ENCODE peak calls at places on chromosome 4, in five cellular contexts. E, J, S, U and Q are unnamed samples.

GRCh38 chr4:182144621-182145359 is 98.4 kb upstream of the TENM3 start:
- DNase-seq in E (no peak), J (no peak), S (no peak), U (no peak), Q (no peak)

GRCh38 chr4:140448162-140448561 is 20.7 kb upstream of the CLGN start:
- DNase-seq in E (no peak), J (no peak), S (no peak), U (no peak), Q (no peak)

GRCh38 chr4:128461300-128462103 is 173.9 kb upstream of the PGRMC2 start:
- DNase-seq in E (no peak), J (peak), S (no peak), U (no peak), Q (no peak)

GRCh38 chr4:165005352-165005751 is 26.4 kb upstream of the TRIM60 start:
- DNase-seq in E (no peak), J (no peak), S (no peak), U (no peak), Q (no peak)

GRCh38 chr4:78299565-78299972 is 242.4 kb downstream of the FRAS1 start:
- DNase-seq in E (no peak), J (peak), S (no peak), U (no peak), Q (no peak)

GRCh38 chr4:39446483-39446841 is 12.3 kb downstream of the RPL9 start:
- DNase-seq in E (no peak), J (no peak), S (no peak), U (no peak), Q (no peak)

GRCh38 chr4:98614655-98615054 is 43.8 kb downstream of the TSPAN5 start:
- DNase-seq in E (no peak), J (no peak), S (no peak), U (no peak), Q (no peak)

GRCh38 chr4:156261230-156261629 is 307.6 kb upstream of the CTSO start:
- DNase-seq in E (no peak), J (no peak), S (no peak), U (no peak), Q (no peak)

GRCh38 chr4:46123872-46124755 is at the start of gene GABRG1:
- DNase-seq in E (no peak), J (no peak), S (no peak), U (peak), Q (no peak)

GRCh38 chr4:98746936-98747658 is 88.7 kb upstream of the TSPAN5 start:
- DNase-seq in E (no peak), J (no peak), S (no peak), U (no peak), Q (no peak)

GRCh38 chr4:3445111-3445820 is 3.5 kb downstream of the HGFAC start:
- DNase-seq in E (no peak), J (no peak), S (no peak), U (no peak), Q (no peak)

GRCh38 chr4:185573651-185574199 is 38.4 kb upstream of the PDLIM3 start:
- DNase-seq in E (no peak), J (no peak), S (no peak), U (peak), Q (no peak)